ENCODE peak calls at places on chromosome 7, in six cellular contexts. Z, M, Q, F, R and X are unnamed samples.

GRCh38 chr7:42237891-42238531 is 1.0 kb upstream of the GLI3 start:
- DNase-seq in Q (peak; percentile 71), F (no peak), Z (no peak), R (no peak), M (peak; percentile 62), X (no peak)

GRCh38 chr7:143352506-143353130 is 9.9 kb downstream of the FAM131B start:
- DNase-seq in M (no peak), R (no peak), F (no peak), Z (no peak), Q (no peak), X (no peak)

GRCh38 chr7:106155027-106155426 is 42.9 kb upstream of the SYPL1 start:
- DNase-seq in R (no peak), Z (no peak), Q (no peak), F (no peak), M (no peak), X (no peak)

GRCh38 chr7:48041665-48041995 is 6.3 kb downstream of the C7orf57 start:
- DNase-seq in Z (no peak), F (no peak), M (peak; percentile 52), Q (peak; percentile 77), R (no peak), X (no peak)

GRCh38 chr7:4650471-4651047 is 31.5 kb upstream of the FOXK1 start:
- DNase-seq in Q (no peak), F (no peak), M (peak; percentile 72), R (no peak), Z (no peak), X (no peak)

GRCh38 chr7:14931511-14932215 is 29.1 kb upstream of the DGKB start:
- DNase-seq in Q (no peak), Z (no peak), F (no peak), R (no peak), M (no peak), X (no peak)

GRCh38 chr7:4694653-4695335 is 12.7 kb downstream of the FOXK1 start:
- DNase-seq in M (peak; percentile 85), F (no peak), Q (peak; percentile 42), Z (no peak), R (no peak), X (no peak)

GRCh38 chr7:45578022-45578421 is 3.9 kb downstream of the ADCY1 start:
- DNase-seq in Q (no peak), F (no peak), R (no peak), M (no peak), Z (no peak), X (no peak)

GRCh38 chr7:157493017-157493416 is 156.2 kb downstream of the DNAJB6 start:
- DNase-seq in M (no peak), Q (no peak), Z (no peak), F (no peak), R (no peak), X (no peak)

GRCh38 chr7:13115157-13115772 is 427.8 kb downstream of the ARL4A start:
- DNase-seq in R (no peak), Q (peak; percentile 2), M (peak; percentile 55), F (no peak), Z (no peak), X (no peak)

GRCh38 chr7:37100735-37101331 is 347.8 kb downstream of the ELMO1 start:
- DNase-seq in R (no peak), Q (no peak), F (peak; percentile 24), Z (no peak), M (no peak), X (no peak)

GRCh38 chr7:133109816-133110215 is 27.9 kb upstream of the CHCHD3 start:
- DNase-seq in R (no peak), Q (peak; percentile 5), F (no peak), Z (no peak), M (no peak), X (no peak)

GRCh38 chr7:130838738-130839137 is 104.7 kb upstream of the KLF14 start:
- DNase-seq in F (no peak), Z (no peak), Q (peak; percentile 95), R (no peak), M (peak; percentile 63), X (peak; percentile 41)